ENCODE peak calls at places on chromosomes 5 and 9, in nine cellular contexts. One of them, this sample, is unnamed.

GRCh38 chr5:161086456-161086855 is 234.4 kb upstream of the ATP10B start:
- DNase-seq in epithelial cell of esophagus: peak
- DNase-seq in astrocyte: peak
- DNase-seq in HFFc6: peak
- DNase-seq in heart right ventricle: no peak
- DNase-seq in lower leg skin: no peak
- DNase-seq in kidney: no peak
- DNase-seq in psoas muscle: no peak
- DNase-seq in endothelial cell: no peak
- DNase-seq in this sample: no peak

GRCh38 chr5:76849767-76850291 is at the start of gene S100Z:
- DNase-seq in endothelial cell: no peak
- DNase-seq in astrocyte: no peak
- DNase-seq in HFFc6: no peak
- DNase-seq in epithelial cell of esophagus: no peak
- DNase-seq in lower leg skin: no peak
- DNase-seq in kidney: no peak
- DNase-seq in psoas muscle: no peak
- DNase-seq in heart right ventricle: no peak
- DNase-seq in this sample: no peak

GRCh38 chr9:4985376-4986266 is 549 bp downstream of the JAK2 start:
- DNase-seq in kidney: peak
- DNase-seq in epithelial cell of esophagus: peak
- DNase-seq in heart right ventricle: peak
- DNase-seq in psoas muscle: no peak
- DNase-seq in endothelial cell: peak
- DNase-seq in astrocyte: peak
- DNase-seq in HFFc6: peak
- DNase-seq in lower leg skin: peak
- DNase-seq in this sample: peak

GRCh38 chr5:143051244-143052058 is 281.3 kb downstream of the ARHGAP26 start:
- DNase-seq in astrocyte: peak
- DNase-seq in lower leg skin: no peak
- DNase-seq in HFFc6: peak
- DNase-seq in epithelial cell of esophagus: peak
- DNase-seq in kidney: no peak
- DNase-seq in heart right ventricle: no peak
- DNase-seq in psoas muscle: no peak
- DNase-seq in endothelial cell: no peak
- DNase-seq in this sample: no peak

GRCh38 chr5:23007226-23007625 is 154.1 kb upstream of the CDH12 start:
- DNase-seq in endothelial cell: no peak
- DNase-seq in kidney: no peak
- DNase-seq in psoas muscle: no peak
- DNase-seq in lower leg skin: peak
- DNase-seq in epithelial cell of esophagus: peak
- DNase-seq in HFFc6: no peak
- DNase-seq in astrocyte: no peak
- DNase-seq in heart right ventricle: no peak
- DNase-seq in this sample: no peak

GRCh38 chr5:58496488-58496887 is 5.3 kb downstream of the GAPT start:
- DNase-seq in astrocyte: no peak
- DNase-seq in psoas muscle: no peak
- DNase-seq in epithelial cell of esophagus: no peak
- DNase-seq in heart right ventricle: no peak
- DNase-seq in lower leg skin: no peak
- DNase-seq in endothelial cell: no peak
- DNase-seq in kidney: no peak
- DNase-seq in HFFc6: no peak
- DNase-seq in this sample: no peak

GRCh38 chr9:115111854-115112253 is 6.1 kb downstream of the TNC start:
- DNase-seq in psoas muscle: no peak
- DNase-seq in epithelial cell of esophagus: no peak
- DNase-seq in heart right ventricle: no peak
- DNase-seq in lower leg skin: no peak
- DNase-seq in kidney: no peak
- DNase-seq in HFFc6: no peak
- DNase-seq in endothelial cell: no peak
- DNase-seq in astrocyte: no peak
- DNase-seq in this sample: no peak

GRCh38 chr5:34688015-34688800 is 32.1 kb downstream of the RAI14 start:
- DNase-seq in psoas muscle: no peak
- DNase-seq in HFFc6: no peak
- DNase-seq in endothelial cell: no peak
- DNase-seq in astrocyte: no peak
- DNase-seq in lower leg skin: no peak
- DNase-seq in heart right ventricle: no peak
- DNase-seq in epithelial cell of esophagus: no peak
- DNase-seq in kidney: no peak
- DNase-seq in this sample: no peak

GRCh38 chr9:13975628-13976250 is 338.2 kb downstream of the NFIB start:
- DNase-seq in astrocyte: peak
- DNase-seq in kidney: no peak
- DNase-seq in heart right ventricle: no peak
- DNase-seq in psoas muscle: no peak
- DNase-seq in HFFc6: no peak
- DNase-seq in epithelial cell of esophagus: no peak
- DNase-seq in endothelial cell: no peak
- DNase-seq in lower leg skin: no peak
- DNase-seq in this sample: no peak

GRCh38 chr5:42349163-42349562 is 74.1 kb upstream of the GHR start:
- DNase-seq in lower leg skin: no peak
- DNase-seq in HFFc6: no peak
- DNase-seq in heart right ventricle: no peak
- DNase-seq in endothelial cell: no peak
- DNase-seq in epithelial cell of esophagus: peak
- DNase-seq in astrocyte: no peak
- DNase-seq in kidney: no peak
- DNase-seq in psoas muscle: no peak
- DNase-seq in this sample: no peak

GRCh38 chr9:79477955-79478751 is 93.6 kb upstream of the TLE4 start:
- DNase-seq in psoas muscle: no peak
- DNase-seq in HFFc6: no peak
- DNase-seq in endothelial cell: peak
- DNase-seq in epithelial cell of esophagus: peak
- DNase-seq in heart right ventricle: no peak
- DNase-seq in kidney: no peak
- DNase-seq in lower leg skin: no peak
- DNase-seq in astrocyte: peak
- DNase-seq in this sample: peak

GRCh38 chr5:43034591-43034968 is 5.5 kb downstream of the ANXA2R start:
- DNase-seq in endothelial cell: peak
- DNase-seq in lower leg skin: no peak
- DNase-seq in astrocyte: peak
- DNase-seq in kidney: no peak
- DNase-seq in psoas muscle: no peak
- DNase-seq in HFFc6: peak
- DNase-seq in heart right ventricle: no peak
- DNase-seq in epithelial cell of esophagus: peak
- DNase-seq in this sample: no peak

GRCh38 chr5:177531209-177531940 is 14.6 kb upstream of the DDX41 start:
- DNase-seq in kidney: no peak
- DNase-seq in lower leg skin: no peak
- DNase-seq in HFFc6: no peak
- DNase-seq in astrocyte: no peak
- DNase-seq in endothelial cell: no peak
- DNase-seq in heart right ventricle: no peak
- DNase-seq in epithelial cell of esophagus: peak
- DNase-seq in psoas muscle: no peak
- DNase-seq in this sample: no peak

GRCh38 chr5:55668356-55668755 is 43.8 kb downstream of the SLC38A9 start:
- DNase-seq in astrocyte: peak
- DNase-seq in heart right ventricle: no peak
- DNase-seq in kidney: no peak
- DNase-seq in psoas muscle: no peak
- DNase-seq in epithelial cell of esophagus: peak
- DNase-seq in endothelial cell: no peak
- DNase-seq in HFFc6: peak
- DNase-seq in lower leg skin: no peak
- DNase-seq in this sample: no peak

GRCh38 chr5:174723979-174724483 is 351 bp upstream of the MSX2 start:
- DNase-seq in kidney: no peak
- DNase-seq in lower leg skin: no peak
- DNase-seq in epithelial cell of esophagus: no peak
- DNase-seq in heart right ventricle: no peak
- DNase-seq in psoas muscle: no peak
- DNase-seq in HFFc6: no peak
- DNase-seq in endothelial cell: no peak
- DNase-seq in astrocyte: no peak
- DNase-seq in this sample: no peak

GRCh38 chr5:98843481-98843880 is 70.0 kb downstream of the RGMB start:
- DNase-seq in epithelial cell of esophagus: no peak
- DNase-seq in heart right ventricle: no peak
- DNase-seq in HFFc6: no peak
- DNase-seq in kidney: no peak
- DNase-seq in astrocyte: no peak
- DNase-seq in endothelial cell: no peak
- DNase-seq in lower leg skin: no peak
- DNase-seq in psoas muscle: no peak
- DNase-seq in this sample: no peak

GRCh38 chr5:1363581-1363980 is 18.7 kb upstream of the CLPTM1L start:
- DNase-seq in kidney: no peak
- DNase-seq in psoas muscle: no peak
- DNase-seq in heart right ventricle: no peak
- DNase-seq in HFFc6: no peak
- DNase-seq in astrocyte: no peak
- DNase-seq in epithelial cell of esophagus: no peak
- DNase-seq in lower leg skin: no peak
- DNase-seq in endothelial cell: no peak
- DNase-seq in this sample: no peak

GRCh38 chr9:84711936-84712335 is 42.4 kb downstream of the NTRK2 start:
- DNase-seq in psoas muscle: peak
- DNase-seq in epithelial cell of esophagus: peak
- DNase-seq in HFFc6: peak
- DNase-seq in lower leg skin: peak
- DNase-seq in astrocyte: peak
- DNase-seq in endothelial cell: no peak
- DNase-seq in heart right ventricle: no peak
- DNase-seq in kidney: peak
- DNase-seq in this sample: no peak

GRCh38 chr5:10310073-10310779 is 2.5 kb upstream of the CMBL start:
- DNase-seq in kidney: no peak
- DNase-seq in endothelial cell: no peak
- DNase-seq in lower leg skin: no peak
- DNase-seq in astrocyte: peak
- DNase-seq in epithelial cell of esophagus: peak
- DNase-seq in HFFc6: peak
- DNase-seq in heart right ventricle: no peak
- DNase-seq in psoas muscle: no peak
- DNase-seq in this sample: no peak

GRCh38 chr9:103323699-103324098 is 328.6 kb downstream of the CYLC2 start:
- DNase-seq in lower leg skin: no peak
- DNase-seq in psoas muscle: no peak
- DNase-seq in epithelial cell of esophagus: no peak
- DNase-seq in heart right ventricle: no peak
- DNase-seq in HFFc6: no peak
- DNase-seq in kidney: no peak
- DNase-seq in astrocyte: no peak
- DNase-seq in endothelial cell: no peak
- DNase-seq in this sample: no peak

GRCh38 chr9:103319979-103320378 is 324.8 kb downstream of the CYLC2 start:
- DNase-seq in HFFc6: no peak
- DNase-seq in psoas muscle: no peak
- DNase-seq in heart right ventricle: no peak
- DNase-seq in astrocyte: no peak
- DNase-seq in endothelial cell: no peak
- DNase-seq in kidney: no peak
- DNase-seq in epithelial cell of esophagus: peak
- DNase-seq in lower leg skin: no peak
- DNase-seq in this sample: no peak
- TF ChIP-seq CTCF in HFFc6: peak
- TF ChIP-seq CTCF in psoas muscle: no peak
- TF ChIP-seq CTCF in heart right ventricle: no peak
- TF ChIP-seq CTCF in astrocyte: peak
- TF ChIP-seq CTCF in endothelial cell: no peak
- TF ChIP-seq CTCF in kidney: no peak
- TF ChIP-seq CTCF in epithelial cell of esophagus: no peak
- TF ChIP-seq CTCF in lower leg skin: no peak
- TF ChIP-seq CTCF in this sample: no peak

GRCh38 chr9:6214451-6214850 is 1.2 kb upstream of the IL33 start:
- DNase-seq in psoas muscle: no peak
- DNase-seq in HFFc6: peak
- DNase-seq in epithelial cell of esophagus: peak
- DNase-seq in astrocyte: peak
- DNase-seq in endothelial cell: no peak
- DNase-seq in lower leg skin: no peak
- DNase-seq in kidney: no peak
- DNase-seq in heart right ventricle: no peak
- DNase-seq in this sample: no peak
- TF ChIP-seq CTCF in psoas muscle: no peak
- TF ChIP-seq CTCF in HFFc6: no peak
- TF ChIP-seq CTCF in epithelial cell of esophagus: no peak
- TF ChIP-seq CTCF in astrocyte: no peak
- TF ChIP-seq CTCF in endothelial cell: no peak
- TF ChIP-seq CTCF in lower leg skin: no peak
- TF ChIP-seq CTCF in kidney: no peak
- TF ChIP-seq CTCF in heart right ventricle: no peak
- TF ChIP-seq CTCF in this sample: no peak

GRCh38 chr9:135416771-135417290 is 62.8 kb upstream of the PPP1R26 start:
- DNase-seq in lower leg skin: no peak
- DNase-seq in epithelial cell of esophagus: no peak
- DNase-seq in psoas muscle: no peak
- DNase-seq in heart right ventricle: no peak
- DNase-seq in astrocyte: no peak
- DNase-seq in endothelial cell: no peak
- DNase-seq in HFFc6: no peak
- DNase-seq in kidney: no peak
- DNase-seq in this sample: no peak
- TF ChIP-seq CTCF in lower leg skin: no peak
- TF ChIP-seq CTCF in epithelial cell of esophagus: no peak
- TF ChIP-seq CTCF in psoas muscle: no peak
- TF ChIP-seq CTCF in heart right ventricle: no peak
- TF ChIP-seq CTCF in astrocyte: no peak
- TF ChIP-seq CTCF in endothelial cell: no peak
- TF ChIP-seq CTCF in HFFc6: peak
- TF ChIP-seq CTCF in kidney: no peak
- TF ChIP-seq CTCF in this sample: no peak

DNA sequence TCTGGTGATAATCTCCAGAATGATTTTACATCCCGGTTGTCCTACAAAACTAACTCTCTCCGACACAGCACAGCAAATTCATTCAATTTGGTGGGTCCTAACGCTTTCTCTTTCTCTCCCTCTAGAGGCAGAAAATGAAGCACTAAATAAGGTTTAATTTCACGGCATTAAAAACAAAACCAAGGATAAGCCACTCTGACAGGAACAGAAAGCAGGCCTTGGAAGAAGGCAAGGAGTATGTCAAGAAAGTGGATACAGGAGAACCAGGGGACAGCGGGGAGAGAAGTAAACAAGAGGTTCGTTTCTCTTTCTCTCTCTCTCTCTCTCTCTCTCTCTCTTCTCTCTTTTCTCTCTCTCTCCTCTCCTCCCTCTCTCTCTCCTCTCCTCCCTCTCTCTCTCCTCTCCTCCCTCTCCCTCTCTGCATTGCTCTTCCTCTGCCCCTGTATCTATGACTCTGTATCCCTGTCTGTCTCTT is 49.8 kb downstream of the EBF1 start:
- DNase-seq in epithelial cell of esophagus: peak
- DNase-seq in heart right ventricle: no peak
- DNase-seq in psoas muscle: no peak
- DNase-seq in HFFc6: no peak
- DNase-seq in endothelial cell: no peak
- DNase-seq in kidney: no peak
- DNase-seq in lower leg skin: no peak
- DNase-seq in astrocyte: peak
- DNase-seq in this sample: no peak
- TF ChIP-seq CTCF in epithelial cell of esophagus: peak
- TF ChIP-seq CTCF in heart right ventricle: peak
- TF ChIP-seq CTCF in psoas muscle: peak
- TF ChIP-seq CTCF in HFFc6: peak
- TF ChIP-seq CTCF in endothelial cell: no peak
- TF ChIP-seq CTCF in kidney: no peak
- TF ChIP-seq CTCF in lower leg skin: no peak
- TF ChIP-seq CTCF in astrocyte: peak
- TF ChIP-seq CTCF in this sample: peak